ENCODE peak calls at places on chromosomes 6 and 20, in eight cellular contexts. One of them, this sample, is unnamed.

GRCh38 chr6:166798652-166799051 is 157.7 kb downstream of the RNASET2 start:
- DNase-seq in stomach: no peak
- DNase-seq in upper lobe of left lung: no peak
- DNase-seq in ovary: no peak
- DNase-seq in uterus: no peak
- DNase-seq in GM12878: no peak
- DNase-seq in HCT116: no peak
- DNase-seq in thyroid gland: peak; percentile 15
- DNase-seq in this sample: no peak

GRCh38 chr20:51862796-51863195 is 60.5 kb upstream of the SALL4 start:
- DNase-seq in stomach: no peak
- DNase-seq in uterus: no peak
- DNase-seq in ovary: no peak
- DNase-seq in HCT116: no peak
- DNase-seq in thyroid gland: no peak
- DNase-seq in upper lobe of left lung: no peak
- DNase-seq in GM12878: no peak
- DNase-seq in this sample: no peak

GRCh38 chr20:24576447-24576846 is 107.0 kb downstream of the SYNDIG1 start:
- DNase-seq in GM12878: no peak
- DNase-seq in HCT116: no peak
- DNase-seq in stomach: no peak
- DNase-seq in upper lobe of left lung: no peak
- DNase-seq in uterus: no peak
- DNase-seq in ovary: no peak
- DNase-seq in thyroid gland: no peak
- DNase-seq in this sample: no peak

GRCh38 chr20:56588996-56589395 is 40.1 kb upstream of the TFAP2C start:
- DNase-seq in HCT116: no peak
- DNase-seq in stomach: no peak
- DNase-seq in thyroid gland: no peak
- DNase-seq in uterus: no peak
- DNase-seq in ovary: no peak
- DNase-seq in upper lobe of left lung: no peak
- DNase-seq in GM12878: no peak
- DNase-seq in this sample: no peak

GRCh38 chr20:47350181-47350550 is 6.3 kb downstream of the ZMYND8 start:
- DNase-seq in upper lobe of left lung: no peak
- DNase-seq in ovary: no peak
- DNase-seq in thyroid gland: no peak
- DNase-seq in HCT116: no peak
- DNase-seq in stomach: no peak
- DNase-seq in GM12878: no peak
- DNase-seq in uterus: no peak
- DNase-seq in this sample: no peak

GRCh38 chr20:32706486-32706885 is 32.7 kb upstream of the C20orf203 start:
- DNase-seq in HCT116: no peak
- DNase-seq in upper lobe of left lung: no peak
- DNase-seq in ovary: no peak
- DNase-seq in stomach: no peak
- DNase-seq in uterus: no peak
- DNase-seq in GM12878: no peak
- DNase-seq in thyroid gland: no peak
- DNase-seq in this sample: no peak

GRCh38 chr6:38034269-38034914 is 214.9 kb downstream of the ZFAND3 start:
- DNase-seq in HCT116: peak; percentile 23
- DNase-seq in uterus: no peak
- DNase-seq in thyroid gland: no peak
- DNase-seq in ovary: no peak
- DNase-seq in GM12878: no peak
- DNase-seq in stomach: no peak
- DNase-seq in upper lobe of left lung: no peak
- DNase-seq in this sample: no peak

GRCh38 chr6:12911387-12911960 is 194.9 kb downstream of the PHACTR1 start:
- DNase-seq in HCT116: no peak
- DNase-seq in upper lobe of left lung: no peak
- DNase-seq in thyroid gland: no peak
- DNase-seq in GM12878: no peak
- DNase-seq in stomach: no peak
- DNase-seq in uterus: no peak
- DNase-seq in ovary: no peak
- DNase-seq in this sample: no peak

GRCh38 chr6:46284472-46284871 is 113.7 kb upstream of the ENPP5 start:
- DNase-seq in uterus: no peak
- DNase-seq in GM12878: no peak
- DNase-seq in upper lobe of left lung: no peak
- DNase-seq in thyroid gland: no peak
- DNase-seq in HCT116: no peak
- DNase-seq in ovary: no peak
- DNase-seq in stomach: no peak
- DNase-seq in this sample: no peak

GRCh38 chr6:116206231-116206903 is 47.5 kb downstream of the TSPYL4 start:
- DNase-seq in stomach: no peak
- DNase-seq in upper lobe of left lung: no peak
- DNase-seq in ovary: no peak
- DNase-seq in GM12878: no peak
- DNase-seq in HCT116: no peak
- DNase-seq in uterus: no peak
- DNase-seq in thyroid gland: no peak
- DNase-seq in this sample: no peak

GRCh38 chr6:53771780-53772624 is 22.8 kb upstream of the LRRC1 start:
- DNase-seq in stomach: no peak
- DNase-seq in thyroid gland: no peak
- DNase-seq in ovary: no peak
- DNase-seq in GM12878: no peak
- DNase-seq in HCT116: no peak
- DNase-seq in uterus: no peak
- DNase-seq in upper lobe of left lung: no peak
- DNase-seq in this sample: no peak

GRCh38 chr6:98945311-98946005 is 2.3 kb downstream of the FBXL4 start:
- DNase-seq in thyroid gland: no peak
- DNase-seq in GM12878: no peak
- DNase-seq in uterus: no peak
- DNase-seq in HCT116: no peak
- DNase-seq in stomach: no peak
- DNase-seq in ovary: no peak
- DNase-seq in upper lobe of left lung: no peak
- DNase-seq in this sample: no peak

GRCh38 chr6:25389501-25389900 is 110.3 kb downstream of the CARMIL1 start:
- DNase-seq in thyroid gland: no peak
- DNase-seq in HCT116: no peak
- DNase-seq in stomach: no peak
- DNase-seq in uterus: no peak
- DNase-seq in ovary: no peak
- DNase-seq in GM12878: no peak
- DNase-seq in upper lobe of left lung: no peak
- DNase-seq in this sample: no peak

GRCh38 chr20:32968833-32969241 is 35.4 kb downstream of the SUN5 start:
- DNase-seq in GM12878: no peak
- DNase-seq in stomach: no peak
- DNase-seq in thyroid gland: no peak
- DNase-seq in HCT116: no peak
- DNase-seq in upper lobe of left lung: no peak
- DNase-seq in ovary: no peak
- DNase-seq in uterus: no peak
- DNase-seq in this sample: no peak

GRCh38 chr20:48785256-48785655 is 42.5 kb downstream of the PREX1 start:
- DNase-seq in HCT116: no peak
- DNase-seq in thyroid gland: no peak
- DNase-seq in GM12878: no peak
- DNase-seq in ovary: no peak
- DNase-seq in uterus: no peak
- DNase-seq in stomach: no peak
- DNase-seq in upper lobe of left lung: no peak
- DNase-seq in this sample: no peak

GRCh38 chr6:34027939-34028441 is 117.9 kb downstream of the GRM4 start:
- DNase-seq in thyroid gland: no peak
- DNase-seq in upper lobe of left lung: no peak
- DNase-seq in HCT116: no peak
- DNase-seq in stomach: no peak
- DNase-seq in uterus: no peak
- DNase-seq in ovary: no peak
- DNase-seq in GM12878: no peak
- DNase-seq in this sample: no peak

GRCh38 chr20:34088871-34089479 is 23.1 kb downstream of the EIF2S2 start:
- DNase-seq in HCT116: no peak
- DNase-seq in GM12878: no peak
- DNase-seq in thyroid gland: no peak
- DNase-seq in upper lobe of left lung: no peak
- DNase-seq in stomach: no peak
- DNase-seq in uterus: no peak
- DNase-seq in ovary: no peak
- DNase-seq in this sample: no peak

GRCh38 chr20:34089655-34090324 is 22.3 kb downstream of the EIF2S2 start:
- DNase-seq in uterus: no peak
- DNase-seq in ovary: no peak
- DNase-seq in HCT116: no peak
- DNase-seq in GM12878: no peak
- DNase-seq in thyroid gland: peak; percentile 83
- DNase-seq in upper lobe of left lung: peak; percentile 33
- DNase-seq in stomach: peak; percentile 43
- DNase-seq in this sample: no peak

GRCh38 chr20:34091637-34092200 is 20.3 kb downstream of the EIF2S2 start:
- DNase-seq in thyroid gland: no peak
- DNase-seq in upper lobe of left lung: no peak
- DNase-seq in HCT116: no peak
- DNase-seq in uterus: no peak
- DNase-seq in ovary: no peak
- DNase-seq in stomach: no peak
- DNase-seq in GM12878: no peak
- DNase-seq in this sample: no peak

GRCh38 chr20:34088305-34088870 is 23.7 kb downstream of the EIF2S2 start:
- DNase-seq in ovary: no peak
- DNase-seq in stomach: no peak
- DNase-seq in thyroid gland: no peak
- DNase-seq in uterus: no peak
- DNase-seq in GM12878: no peak
- DNase-seq in upper lobe of left lung: no peak
- DNase-seq in HCT116: no peak
- DNase-seq in this sample: no peak

GRCh38 chr20:34090645-34091044 is 21.4 kb downstream of the EIF2S2 start:
- DNase-seq in upper lobe of left lung: no peak
- DNase-seq in uterus: no peak
- DNase-seq in thyroid gland: peak; percentile 21
- DNase-seq in stomach: no peak
- DNase-seq in ovary: no peak
- DNase-seq in HCT116: no peak
- DNase-seq in GM12878: no peak
- DNase-seq in this sample: no peak
- TF ChIP-seq POLR2A in upper lobe of left lung: no peak
- TF ChIP-seq POLR2A in uterus: no peak
- TF ChIP-seq POLR2A in thyroid gland: no peak
- TF ChIP-seq POLR2A in stomach: no peak
- TF ChIP-seq POLR2A in ovary: no peak
- TF ChIP-seq POLR2A in HCT116: no peak
- TF ChIP-seq POLR2A in GM12878: no peak
- TF ChIP-seq POLR2A in this sample: no peak

GRCh38 chr6:144285798-144286502 is 815 bp downstream of the UTRN start:
- DNase-seq in ovary: peak; percentile 66
- DNase-seq in thyroid gland: peak; percentile 90
- DNase-seq in uterus: peak; percentile 66
- DNase-seq in stomach: peak; percentile 74
- DNase-seq in HCT116: no peak
- DNase-seq in GM12878: no peak
- DNase-seq in upper lobe of left lung: peak; percentile 92
- DNase-seq in this sample: peak; percentile 33
- TF ChIP-seq POLR2A in ovary: no peak
- TF ChIP-seq POLR2A in thyroid gland: no peak
- TF ChIP-seq POLR2A in uterus: peak; percentile 24
- TF ChIP-seq POLR2A in stomach: no peak
- TF ChIP-seq POLR2A in HCT116: no peak
- TF ChIP-seq POLR2A in GM12878: no peak
- TF ChIP-seq POLR2A in upper lobe of left lung: no peak
- TF ChIP-seq POLR2A in this sample: no peak

DNA sequence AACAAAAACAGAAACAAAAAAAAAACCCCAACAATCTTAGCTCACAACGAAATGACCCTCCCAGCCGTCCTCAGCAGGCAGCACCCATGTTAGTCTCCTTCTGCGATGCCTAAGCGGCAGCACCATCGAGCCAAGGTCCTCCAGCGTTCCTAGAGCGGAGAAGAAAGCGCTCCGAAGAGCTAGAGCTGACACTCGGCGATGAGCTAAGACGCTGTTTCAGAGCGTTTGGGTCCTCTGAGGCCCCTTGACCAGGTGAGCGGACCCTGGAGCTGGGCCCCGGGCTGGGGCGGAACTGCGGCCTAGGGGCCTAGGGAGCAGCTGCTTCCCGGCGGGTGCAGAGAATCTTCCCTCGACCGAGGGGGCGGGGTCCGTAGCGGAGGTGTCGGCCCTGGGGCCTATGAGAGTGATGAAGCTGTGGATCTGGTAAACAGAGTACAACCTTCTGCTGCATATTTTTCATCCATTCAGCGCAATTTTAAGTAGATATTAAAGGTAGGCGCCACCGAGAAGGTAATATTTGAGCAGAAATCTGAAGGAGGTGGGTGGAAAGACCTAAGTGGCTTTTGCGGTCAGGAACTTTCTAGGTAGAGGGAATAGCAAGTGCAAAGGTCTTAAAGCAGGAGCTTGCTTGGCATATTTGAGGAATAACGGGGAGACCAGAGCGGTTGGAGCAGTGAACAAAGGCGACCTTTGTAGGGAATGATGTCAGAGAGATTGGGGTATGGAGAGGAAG is at the start of gene ZSCAN26:
- DNase-seq in uterus: peak; percentile 91
- DNase-seq in ovary: peak; percentile 81
- DNase-seq in HCT116: peak; percentile 88
- DNase-seq in GM12878: peak; percentile 70
- DNase-seq in stomach: peak; percentile 71
- DNase-seq in upper lobe of left lung: peak; percentile 74
- DNase-seq in thyroid gland: peak; percentile 81
- DNase-seq in this sample: peak; percentile 59
- TF ChIP-seq POLR2A in uterus: peak; percentile 53
- TF ChIP-seq POLR2A in ovary: peak; percentile 37
- TF ChIP-seq POLR2A in HCT116: peak; percentile 75
- TF ChIP-seq POLR2A in GM12878: peak; percentile 82
- TF ChIP-seq POLR2A in stomach: no peak
- TF ChIP-seq POLR2A in upper lobe of left lung: peak; percentile 57
- TF ChIP-seq POLR2A in thyroid gland: no peak
- TF ChIP-seq POLR2A in this sample: peak; percentile 78

DNA sequence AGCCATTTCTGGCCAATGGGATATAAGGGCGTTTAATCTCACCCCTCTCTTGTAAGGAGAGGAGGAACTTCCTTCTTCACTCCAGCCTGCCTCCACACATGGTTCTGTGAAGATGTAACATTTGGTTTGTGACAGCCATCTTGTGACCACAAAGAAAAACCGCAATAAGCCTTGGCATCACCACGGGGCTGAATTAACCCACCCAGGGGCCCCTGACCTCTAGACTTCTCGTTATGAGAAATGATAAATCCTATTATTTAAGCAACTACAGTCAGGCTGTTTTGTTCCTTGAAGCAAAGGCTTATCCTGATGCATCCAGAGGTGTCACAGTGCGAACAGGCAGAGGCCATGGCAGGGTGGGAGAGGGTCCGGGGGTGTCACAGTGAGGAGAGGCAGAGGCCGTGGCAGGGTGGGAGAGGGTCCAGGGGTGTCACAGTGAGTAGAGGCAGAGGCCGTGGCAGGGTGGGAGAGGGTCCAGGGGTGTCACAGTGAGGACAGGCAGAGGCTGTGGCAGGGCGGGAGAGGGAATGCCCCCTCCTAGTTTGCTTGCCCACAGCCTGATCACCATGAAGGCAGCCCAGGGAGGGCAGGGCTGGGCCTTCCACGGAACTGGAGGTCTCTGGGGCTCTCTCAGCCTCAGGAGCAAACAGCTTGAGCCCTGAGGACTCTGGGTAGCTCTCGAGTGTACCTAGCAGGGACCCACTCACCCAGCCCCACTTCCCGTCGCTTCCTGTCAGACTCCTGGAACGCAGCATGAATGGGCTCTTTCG is 139.9 kb downstream of the CDC5L start:
- DNase-seq in HCT116: no peak
- DNase-seq in thyroid gland: no peak
- DNase-seq in stomach: no peak
- DNase-seq in GM12878: no peak
- DNase-seq in uterus: no peak
- DNase-seq in upper lobe of left lung: no peak
- DNase-seq in ovary: no peak
- DNase-seq in this sample: no peak
- TF ChIP-seq POLR2A in HCT116: no peak
- TF ChIP-seq POLR2A in thyroid gland: no peak
- TF ChIP-seq POLR2A in stomach: no peak
- TF ChIP-seq POLR2A in GM12878: no peak
- TF ChIP-seq POLR2A in uterus: no peak
- TF ChIP-seq POLR2A in upper lobe of left lung: no peak
- TF ChIP-seq POLR2A in ovary: no peak
- TF ChIP-seq POLR2A in this sample: no peak

This sample was measured in GM12891.